ENCODE peak calls at places on chromosome 17, in four cellular contexts. K is activated naive CD8-positive, alpha-beta T cell treated with anti-CD3 and anti-CD28 coated beads, Interleukin-2, amount 50 U/mL, for 16 hours; N is breast epithelium; S is cerebellar cortex. G is an unnamed sample.

GRCh38 chr17:50931003-50931878 is 65.1 kb upstream of the TOB1 start:
- DNase-seq in K (no peak), N (no peak), S (peak; percentile 93), G (peak; percentile 94)

GRCh38 chr17:27565874-27566672 is 64.9 kb upstream of the LGALS9 start:
- DNase-seq in K (no peak), N (no peak), S (no peak), G (no peak)

GRCh38 chr17:17721140-17721668 is 39.9 kb downstream of the RAI1 start:
- DNase-seq in K (no peak), N (no peak), S (no peak), G (no peak)

GRCh38 chr17:280901-281300 is 71.7 kb downstream of the RPH3AL start:
- DNase-seq in K (no peak), N (peak; percentile 47), S (no peak), G (peak; percentile 53)

GRCh38 chr17:17401271-17401781 is 75.5 kb upstream of the MED9 start:
- DNase-seq in K (no peak), N (no peak), S (no peak), G (no peak)

GRCh38 chr17:35342207-35342744 is 31.1 kb downstream of the SLFN11 start:
- DNase-seq in K (no peak), N (no peak), S (no peak), G (no peak)

GRCh38 chr17:29555840-29556239 is 11.0 kb downstream of the ABHD15 start:
- DNase-seq in K (no peak), N (no peak), S (no peak), G (no peak)

GRCh38 chr17:3566551-3566950 is 8.9 kb upstream of the TRPV3 start:
- DNase-seq in K (no peak), N (no peak), S (no peak), G (no peak)

GRCh38 chr17:1498869-1499268 is 6.4 kb upstream of the MYO1C start:
- DNase-seq in K (no peak), N (no peak), S (no peak), G (no peak)

GRCh38 chr17:31880311-31880710 is 21.2 kb downstream of the UTP6 start:
- DNase-seq in K (no peak), N (no peak), S (no peak), G (no peak)

GRCh38 chr17:73667184-73667959 is 23.1 kb upstream of the SDK2 start:
- DNase-seq in K (no peak), N (no peak), S (no peak), G (no peak)

GRCh38 chr17:10352866-10353265 is 19.9 kb downstream of the MYH13 start:
- DNase-seq in K (no peak), N (no peak), S (no peak), G (no peak)

GRCh38 chr17:43043306-43043705 is 18.3 kb downstream of the RND2 start:
- DNase-seq in K (no peak), N (no peak), S (no peak), G (no peak)

GRCh38 chr17:37079735-37080134 is 131.0 kb downstream of the AATF start:
- DNase-seq in K (no peak), N (no peak), S (no peak), G (no peak)

GRCh38 chr17:42050360-42051012 is at the start of gene C17orf113:
- DNase-seq in K (peak; percentile 35), N (peak; percentile 65), S (peak; percentile 64), G (peak; percentile 68)

GRCh38 chr17:11628374-11628773 is 30.1 kb downstream of the DNAH9 start:
- DNase-seq in K (no peak), N (no peak), S (no peak), G (no peak)

GRCh38 chr17:55259684-55260111 is 5.1 kb upstream of the HLF start:
- DNase-seq in K (no peak), N (no peak), S (no peak), G (no peak)

GRCh38 chr17:80987941-80988461 is 3.6 kb upstream of the CHMP6 start:
- DNase-seq in K (no peak), N (no peak), S (no peak), G (no peak)

GRCh38 chr17:64688481-64688880 is 26.4 kb upstream of the SMURF2 start:
- DNase-seq in K (no peak), N (no peak), S (no peak), G (no peak)

GRCh38 chr17:43694081-43694870 is 32.6 kb upstream of the MEOX1 start:
- DNase-seq in K (peak; percentile 43), N (peak; percentile 69), S (peak; percentile 93), G (peak; percentile 90)

GRCh38 chr17:1709403-1709891 is 730 bp downstream of the TLCD2 start:
- DNase-seq in K (no peak), N (no peak), S (no peak), G (no peak)

GRCh38 chr17:80561541-80562114 is 17.0 kb downstream of the RPTOR start:
- DNase-seq in K (no peak), N (no peak), S (no peak), G (no peak)

GRCh38 chr17:28258347-28258887 is 60.6 kb upstream of the TMEM97 start:
- DNase-seq in K (no peak), N (no peak), S (no peak), G (no peak)

GRCh38 chr17:2137342-2138098 is 82.6 kb downstream of the HIC1 start:
- DNase-seq in K (no peak), N (no peak), S (no peak), G (no peak)

GRCh38 chr17:78329263-78330059 is 30.4 kb downstream of the SOCS3 start:
- DNase-seq in K (no peak), N (no peak), S (no peak), G (no peak)

GRCh38 chr17:8494506-8495111 is 58.9 kb downstream of the NDEL1 start:
- DNase-seq in K (no peak), N (no peak), S (no peak), G (no peak)

GRCh38 chr17:20930065-20930760 is 112.6 kb downstream of the USP22 start:
- DNase-seq in K (no peak), N (no peak), S (no peak), G (peak; percentile 15)

GRCh38 chr17:38428150-38428642 is at the start of gene ARHGAP23:
- DNase-seq in K (no peak), N (no peak), S (no peak), G (peak; percentile 50)